ENCODE peak calls at places on chromosomes 4 and X, in five cellular contexts. A, K, M, P and C are unnamed samples.

GRCh38 chr4:55445921-55446577 is 50.3 kb downstream of the TMEM165 start:
- DNase-seq in A (no peak), K (no peak), M (no peak), P (no peak), C (no peak)

GRCh38 chrX:41014776-41015175 is 70.5 kb upstream of the USP9X start:
- DNase-seq in A (no peak), K (no peak), M (peak; percentile 51), P (no peak), C (no peak)

GRCh38 chr4:186839122-186840037 is 115.7 kb upstream of the FAT1 start:
- DNase-seq in A (no peak), K (no peak), M (no peak), P (no peak), C (no peak)

GRCh38 chr4:704971-705277 is 708 bp upstream of the PCGF3 start:
- DNase-seq in A (no peak), K (no peak), M (no peak), P (no peak), C (no peak)

GRCh38 chrX:15988661-15989603 is 134.3 kb upstream of the AP1S2 start:
- DNase-seq in A (no peak), K (no peak), M (no peak), P (no peak), C (no peak)

GRCh38 chrX:40109288-40110008 is 11.7 kb upstream of the BCOR start:
- DNase-seq in A (no peak), K (peak; percentile 68), M (no peak), P (peak; percentile 19), C (no peak)

GRCh38 chr4:87975466-87975865 is at the start of gene SPP1:
- DNase-seq in A (no peak), K (peak; percentile 35), M (no peak), P (peak; percentile 65), C (no peak)

GRCh38 chr4:168900080-168900479 is 110.0 kb downstream of the CBR4 start:
- DNase-seq in A (no peak), K (no peak), M (no peak), P (peak; percentile 5), C (no peak)

GRCh38 chrX:121121021-121121420 is 73.6 kb downstream of the GLUD2 start:
- DNase-seq in A (no peak), K (no peak), M (no peak), P (no peak), C (no peak)

GRCh38 chr4:153523941-153524386 is 57.8 kb downstream of the TMEM131L start:
- DNase-seq in A (no peak), K (no peak), M (no peak), P (no peak), C (no peak)

GRCh38 chr4:81724925-81725329 is 253.2 kb upstream of the RASGEF1B start:
- DNase-seq in A (peak; percentile 10), K (peak; percentile 82), M (no peak), P (no peak), C (peak; percentile 43)

GRCh38 chr4:52195882-52196281 is 144.8 kb downstream of the SPATA18 start:
- DNase-seq in A (no peak), K (no peak), M (no peak), P (no peak), C (no peak)

GRCh38 chrX:120731386-120731785 is 101.5 kb upstream of the C1GALT1C1 start:
- DNase-seq in A (no peak), K (no peak), M (no peak), P (no peak), C (no peak)

GRCh38 chr4:7967501-7968261 is 28.0 kb upstream of the AFAP1 start:
- DNase-seq in A (no peak), K (peak; percentile 33), M (no peak), P (no peak), C (no peak)

GRCh38 chr4:145530662-145531061 is 49.0 kb downstream of the SMAD1 start:
- DNase-seq in A (no peak), K (no peak), M (no peak), P (no peak), C (no peak)

GRCh38 chr4:11130195-11130975 is 298.3 kb downstream of the HS3ST1 start:
- DNase-seq in A (no peak), K (no peak), M (no peak), P (no peak), C (no peak)

GRCh38 chr4:145825255-145825654 is 113.4 kb downstream of the ZNF827 start:
- DNase-seq in A (no peak), K (no peak), M (no peak), P (no peak), C (no peak)

GRCh38 chr4:25773358-25773757 is 89.4 kb downstream of the SEL1L3 start:
- DNase-seq in A (no peak), K (no peak), M (no peak), P (no peak), C (no peak)

GRCh38 chrX:154724999-154725756 is 25.7 kb downstream of the GAB3 start:
- DNase-seq in A (no peak), K (no peak), M (no peak), P (no peak), C (no peak)

GRCh38 chrX:37712458-37712857 is 26.9 kb downstream of the XK start:
- DNase-seq in A (no peak), K (no peak), M (no peak), P (no peak), C (no peak)

GRCh38 chrX:11600578-11600977 is 65.1 kb downstream of the ARHGAP6 start:
- DNase-seq in A (no peak), K (no peak), M (no peak), P (no peak), C (no peak)

GRCh38 chrX:38982843-38983242 is 181.6 kb downstream of the MID1IP1 start:
- DNase-seq in A (no peak), K (no peak), M (no peak), P (no peak), C (no peak)

GRCh38 chrX:12138366-12139313 is at the start of gene FRMPD4:
- DNase-seq in A (no peak), K (no peak), M (no peak), P (no peak), C (no peak)

GRCh38 chr4:87949961-87950360 is 25.6 kb upstream of the SPP1 start:
- DNase-seq in A (no peak), K (no peak), M (no peak), P (no peak), C (no peak)

GRCh38 chrX:18574591-18574990 is 97.3 kb downstream of the RS1 start:
- DNase-seq in A (no peak), K (no peak), M (no peak), P (no peak), C (no peak)

GRCh38 chrX:24694825-24695224 is 1.1 kb downstream of the POLA1 start:
- DNase-seq in A (no peak), K (no peak), M (no peak), P (no peak), C (no peak)

GRCh38 chr4:1013225-1014073 is 2.0 kb downstream of the FGFRL1 start:
- DNase-seq in A (no peak), K (no peak), M (no peak), P (no peak), C (no peak)

GRCh38 chr4:67614186-67614585 is 55.7 kb downstream of the STAP1 start:
- DNase-seq in A (no peak), K (no peak), M (no peak), P (no peak), C (no peak)

GRCh38 chr4:64305565-64306254 is 103.5 kb downstream of the TECRL start:
- DNase-seq in A (no peak), K (no peak), M (no peak), P (no peak), C (no peak)

GRCh38 chrX:103918584-103919335 is 43.7 kb upstream of the TMSB15B start:
- DNase-seq in A (peak; percentile 6), K (peak; percentile 49), M (no peak), P (peak; percentile 42), C (peak; percentile 26)

GRCh38 chr4:84497220-84497834 is 1.8 kb downstream of the NKX6-1 start:
- DNase-seq in A (no peak), K (no peak), M (no peak), P (no peak), C (no peak)